ENCODE peak calls at places on chromosomes 13 and 19, in four cellular contexts. U is mammary epithelial cell, L is suprapubic skin, R is ascending aorta. V is an unnamed sample.

GRCh38 chr19:39310558-39311311 is 9.9 kb downstream of the LRFN1 start:
- DNase-seq in U (no peak), L (no peak), R (no peak), V (no peak)

GRCh38 chr13:29591310-29591709 is 4.2 kb downstream of the SLC7A1 start:
- DNase-seq in U (no peak), L (no peak), R (no peak), V (no peak)

GRCh38 chr19:40284251-40284500 is 969 bp downstream of the AKT2 start:
- DNase-seq in U (no peak), L (no peak), R (no peak), V (no peak)

GRCh38 chr19:12665646-12666304 is 767 bp downstream of the MAN2B1 start:
- DNase-seq in U (no peak), L (no peak), R (no peak), V (no peak)

GRCh38 chr13:111629457-111629856 is 309.0 kb downstream of the TEX29 start:
- DNase-seq in U (no peak), L (no peak), R (no peak), V (no peak)

GRCh38 chr13:53405616-53406015 is 377.0 kb downstream of the OLFM4 start:
- DNase-seq in U (no peak), L (no peak), R (no peak), V (no peak)

GRCh38 chr19:38653028-38653571 is 5.7 kb downstream of the ACTN4 start:
- DNase-seq in U (peak; percentile 69), L (no peak), R (no peak), V (peak; percentile 59)

GRCh38 chr13:106468948-106469590 is 66.4 kb downstream of the EFNB2 start:
- DNase-seq in U (no peak), L (no peak), R (no peak), V (no peak)

GRCh38 chr19:409515-410242 is 732 bp upstream of the C2CD4C start:
- DNase-seq in U (no peak), L (peak; percentile 77), R (no peak), V (no peak)

DNA sequence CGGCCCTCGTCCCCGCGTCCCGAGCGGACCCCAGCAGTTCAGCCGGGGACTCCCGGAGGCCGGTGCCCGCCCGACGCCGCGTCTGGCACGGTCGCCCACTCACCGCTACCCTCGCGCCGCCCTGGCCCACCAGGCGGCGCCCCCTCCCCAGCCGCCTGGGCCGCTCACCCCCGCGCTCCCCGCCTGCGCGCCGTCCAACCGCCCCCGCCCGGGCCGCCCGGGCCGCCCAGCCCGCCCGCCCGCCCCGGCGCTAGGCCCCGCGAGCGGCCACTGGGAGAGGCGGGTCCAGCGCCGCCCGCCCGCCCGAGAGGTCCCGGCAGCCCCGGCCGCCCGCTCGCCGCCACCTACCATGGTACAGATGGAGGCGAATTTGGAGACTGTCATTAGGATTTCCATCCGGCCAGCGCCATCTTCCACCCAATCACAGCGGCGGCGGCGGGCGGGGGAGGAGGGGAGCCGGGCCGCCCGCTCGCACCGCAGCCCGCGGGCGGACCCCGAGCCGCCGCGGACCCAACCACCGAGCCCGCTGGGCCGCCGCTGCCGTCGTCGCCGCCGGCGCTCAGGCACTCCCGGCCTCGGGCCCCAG is at the start of gene USP12:
- DNase-seq in U (peak; percentile 23), L (peak; percentile 78), R (no peak), V (no peak)
- TF ChIP-seq CTCF in U (no peak), L (no peak), R (no peak), V (no peak)

DNA sequence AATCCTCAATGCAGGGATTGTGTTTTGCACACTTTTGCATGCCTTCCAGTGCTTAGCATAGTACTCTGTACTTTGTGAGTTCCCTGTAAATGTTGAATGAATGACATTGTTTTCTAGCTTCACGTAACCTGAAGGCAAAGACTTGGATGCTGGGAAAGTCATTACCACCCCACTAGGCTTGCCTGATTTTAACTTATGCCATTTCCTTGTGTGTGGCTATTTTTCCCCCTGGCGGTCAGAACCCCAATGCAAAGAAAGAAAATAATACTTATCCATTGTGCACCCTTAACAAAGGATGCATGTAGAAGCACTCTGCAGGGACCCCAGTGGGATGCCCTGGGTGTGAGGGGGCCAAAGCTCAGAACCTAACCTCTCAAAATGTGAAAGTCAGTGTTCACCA is 1.2 kb upstream of the ENOX1 start:
- DNase-seq in U (no peak), L (no peak), R (no peak), V (peak; percentile 65)
- H3K4me3 ChIP-seq in U (no peak overlapping the region), L (no peak overlapping the region), R (peak overlapping the region; percentile 64), V (no peak overlapping the region)

DNA sequence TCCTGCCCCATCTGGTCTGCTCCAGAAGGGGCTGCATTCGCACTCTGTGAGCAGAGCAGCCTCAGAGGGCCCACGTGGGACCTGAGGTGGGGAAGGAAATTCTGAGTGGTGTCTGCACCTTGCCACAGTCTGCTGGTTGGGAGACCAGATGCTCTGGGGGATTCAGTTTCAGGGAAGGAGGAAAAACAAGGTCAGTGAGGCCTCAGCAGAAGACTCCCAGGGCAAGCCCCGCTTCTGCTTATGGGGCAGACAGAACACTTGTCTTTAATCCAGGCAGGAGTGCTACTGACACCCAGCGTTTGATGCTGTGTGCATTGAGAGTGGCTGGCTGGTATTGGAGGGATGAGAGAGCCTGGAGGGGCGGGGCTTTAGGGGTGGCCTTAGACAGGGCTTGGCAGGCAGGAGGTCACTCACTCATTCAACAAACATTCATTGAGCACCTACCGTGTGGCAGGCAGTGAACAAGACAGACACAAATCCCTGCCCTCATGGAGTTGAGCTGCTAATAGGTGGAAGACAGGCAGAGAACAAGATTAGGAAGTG is 4.9 kb upstream of the CLEC17A start:
- DNase-seq in U (no peak), L (no peak), R (no peak), V (no peak)
- TF ChIP-seq CTCF in U (no peak), L (no peak), R (no peak), V (no peak)

DNA sequence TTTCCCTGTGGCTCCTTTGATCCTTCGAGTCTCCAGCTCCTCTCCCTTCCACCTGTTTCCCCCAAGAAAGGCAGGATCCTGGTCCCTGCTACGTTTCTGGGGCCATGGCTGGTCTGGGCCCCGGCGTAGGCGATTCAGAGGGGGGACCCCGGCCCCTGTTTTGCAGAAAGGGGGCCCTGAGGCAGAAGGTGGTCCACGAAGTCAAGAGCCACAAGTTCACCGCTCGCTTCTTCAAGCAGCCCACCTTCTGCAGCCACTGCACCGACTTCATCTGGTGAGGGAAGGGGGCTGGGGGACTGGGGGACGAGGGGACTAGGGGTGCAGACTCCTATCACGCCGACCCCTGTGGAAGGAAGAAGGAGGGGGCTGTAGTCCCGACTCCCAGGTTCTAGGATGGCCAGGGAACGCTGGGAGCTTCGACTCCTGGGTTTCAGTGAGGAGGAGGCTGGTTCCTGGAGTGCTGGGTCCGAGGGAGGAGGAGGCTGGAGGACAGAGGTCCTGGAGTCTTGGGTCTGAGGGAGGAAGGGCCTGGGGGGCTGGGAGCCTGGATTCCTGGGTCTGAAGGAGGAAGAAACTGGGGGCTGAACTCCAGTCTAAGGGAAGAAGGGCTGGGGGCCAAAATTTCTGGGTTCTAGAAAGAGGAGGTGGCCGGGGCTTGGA is 524 bp downstream of the PRKCG start:
- DNase-seq in U (no peak), L (no peak), R (no peak), V (no peak)
- H3K4me3 ChIP-seq in U (no peak overlapping the region), L (peak overlapping the region; percentile 40), R (peak overlapping the region; percentile 36), V (no peak overlapping the region)

GRCh38 chr13:97122381-97122996 is 99.6 kb upstream of the MBNL2 start:
- DNase-seq in U (peak; percentile 94), L (no peak), R (no peak), V (peak; percentile 84)

GRCh38 chr13:97127842-97128241 is 94.3 kb upstream of the MBNL2 start:
- DNase-seq in U (no peak), L (no peak), R (no peak), V (no peak)

GRCh38 chr13:97124237-97124636 is 97.9 kb upstream of the MBNL2 start:
- DNase-seq in U (no peak), L (no peak), R (no peak), V (no peak)

GRCh38 chr13:97125810-97126738 is 96.1 kb upstream of the MBNL2 start:
- DNase-seq in U (peak; percentile 75), L (no peak), R (no peak), V (peak; percentile 89)

GRCh38 chr13:97125051-97125809 is 96.9 kb upstream of the MBNL2 start:
- DNase-seq in U (peak; percentile 90), L (peak; percentile 85), R (no peak), V (peak; percentile 90)
- TF ChIP-seq CTCF in U (no peak), L (no peak), R (no peak), V (no peak)

DNA sequence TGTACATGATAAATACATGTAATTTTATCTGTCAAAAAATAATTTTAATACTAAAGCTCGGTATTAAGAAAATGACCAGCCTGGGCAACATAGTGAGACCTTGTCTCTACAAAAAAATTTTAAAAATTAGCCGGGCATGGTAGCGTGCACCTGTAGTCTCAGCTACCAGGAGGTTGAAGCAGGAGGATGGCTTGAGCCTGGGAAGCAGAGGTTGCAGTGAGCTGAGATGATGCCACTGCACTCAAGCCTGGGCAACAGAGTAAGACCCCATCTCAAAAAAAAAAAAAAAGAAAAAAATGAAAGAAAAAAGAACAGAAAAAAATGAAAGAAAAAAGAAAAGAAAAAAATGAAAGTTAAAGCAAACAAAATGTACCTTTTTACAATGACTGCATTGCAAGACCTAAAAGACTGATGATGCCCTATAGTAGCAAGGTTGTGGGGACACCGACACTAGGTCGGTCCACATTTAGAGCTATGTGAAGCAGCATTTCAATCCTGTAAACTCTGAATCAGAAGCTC is 5.3 kb downstream of the ZFP14 start:
- DNase-seq in U (no peak), L (no peak), R (no peak), V (no peak)
- H3K4me3 ChIP-seq in U (no peak overlapping the region), L (no peak overlapping the region), R (no peak overlapping the region), V (no peak overlapping the region)

GRCh38 chr13:98289339-98289935 is 112.4 kb upstream of the RNF113B start:
- DNase-seq in U (no peak), L (no peak), R (no peak), V (no peak)
- TF ChIP-seq CTCF in U (no peak), L (no peak), R (no peak), V (no peak)

GRCh38 chr13:90757127-90757680 is 590.3 kb upstream of the MIR17HG start:
- DNase-seq in U (peak; percentile 1), L (no peak), R (no peak), V (no peak)
- H3K4me3 ChIP-seq in U (no peak overlapping the region), L (no peak overlapping the region), R (no peak overlapping the region), V (no peak overlapping the region)